ENCODE peak calls at places on chromosomes 2 and 18, in seven cellular contexts. Y is osteoblast, C is heart left ventricle, M is A549, F is colonic mucosa, I is neural progenitor cell, L is psoas muscle. T is an unnamed sample.

GRCh38 chr2:168243061-168243460 is 4.3 kb downstream of the STK39 start:
- DNase-seq in Y (no peak), C (no peak), M (no peak), F (no peak), I (no peak), L (no peak), T (no peak)

GRCh38 chr2:141331127-141331526 is 799.7 kb downstream of the LRP1B start:
- DNase-seq in Y (peak), C (no peak), M (peak), F (no peak), I (no peak), L (no peak), T (no peak)

GRCh38 chr2:230358305-230358704 is 31.3 kb downstream of the SP140L start:
- DNase-seq in Y (no peak), C (no peak), M (no peak), F (no peak), I (no peak), L (no peak), T (no peak)

GRCh38 chr2:154439156-154439555 is 259.3 kb upstream of the KCNJ3 start:
- DNase-seq in Y (no peak), C (no peak), M (no peak), F (no peak), I (no peak), L (no peak), T (no peak)

GRCh38 chr18:79942786-79943607 is 8.5 kb downstream of the SLC66A2 start:
- DNase-seq in Y (no peak), C (no peak), M (no peak), F (peak), I (no peak), L (peak), T (no peak)

GRCh38 chr2:27723372-27724144 is 48.0 kb upstream of the MRPL33 start:
- DNase-seq in Y (peak), C (peak), M (peak), F (peak), I (peak), L (peak), T (no peak)

GRCh38 chr2:109382946-109383345 is 230.8 kb downstream of the SEPTIN10 start:
- DNase-seq in Y (peak), C (peak), M (no peak), F (no peak), I (no peak), L (peak), T (no peak)

GRCh38 chr18:36737321-36737720 is 91.5 kb downstream of the TPGS2 start:
- DNase-seq in Y (no peak), C (no peak), M (no peak), F (no peak), I (no peak), L (no peak), T (peak)

GRCh38 chr2:108215794-108216211 is 24.0 kb upstream of the SULT1C3 start:
- DNase-seq in Y (no peak), C (no peak), M (peak), F (peak), I (peak), L (no peak), T (no peak)

GRCh38 chr2:104523921-104524320 is 330.0 kb upstream of the POU3F3 start:
- DNase-seq in Y (no peak), C (no peak), M (no peak), F (no peak), I (no peak), L (no peak), T (no peak)

GRCh38 chr2:97931118-97931850 is 64.5 kb downstream of the TMEM131 start:
- DNase-seq in Y (no peak), C (no peak), M (no peak), F (no peak), I (no peak), L (no peak), T (no peak)

GRCh38 chr2:97936199-97936598 is 59.5 kb downstream of the TMEM131 start:
- DNase-seq in Y (no peak), C (no peak), M (no peak), F (peak), I (peak), L (peak), T (no peak)

GRCh38 chr2:97931851-97932211 is 63.9 kb downstream of the TMEM131 start:
- DNase-seq in Y (no peak), C (no peak), M (no peak), F (no peak), I (no peak), L (no peak), T (no peak)

GRCh38 chr2:97932975-97933662 is 62.6 kb downstream of the TMEM131 start:
- DNase-seq in Y (no peak), C (no peak), M (no peak), F (no peak), I (no peak), L (no peak), T (no peak)

DNA sequence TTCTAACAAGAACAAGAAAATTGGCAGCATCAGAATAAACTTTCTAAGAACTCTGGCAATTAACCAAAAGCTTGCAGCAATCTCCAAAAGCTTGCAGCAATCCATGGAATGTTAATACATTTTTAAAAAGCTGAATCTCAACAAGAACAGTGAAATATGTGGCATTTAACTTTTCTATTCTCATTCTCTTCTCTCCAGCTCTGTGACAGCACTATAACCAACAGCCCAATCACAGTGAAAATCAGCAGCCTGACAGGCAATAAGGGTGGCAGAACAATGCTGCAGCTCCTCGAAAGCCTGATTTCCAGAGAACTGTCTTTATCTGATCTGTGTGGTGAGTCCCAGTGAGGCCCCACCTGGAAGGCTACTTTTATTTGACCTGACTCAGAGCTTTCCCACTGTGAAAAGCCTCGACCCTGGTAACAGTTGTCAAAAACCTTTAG is 60.0 kb downstream of the TMEM131 start:
- DNase-seq in Y (no peak), C (no peak), M (peak), F (no peak), I (peak), L (no peak), T (no peak)
- H3K27ac ChIP-seq in Y (no peak), C (no peak), M (no peak), F (no peak), I (no peak), L (peak), T (no peak)

DNA sequence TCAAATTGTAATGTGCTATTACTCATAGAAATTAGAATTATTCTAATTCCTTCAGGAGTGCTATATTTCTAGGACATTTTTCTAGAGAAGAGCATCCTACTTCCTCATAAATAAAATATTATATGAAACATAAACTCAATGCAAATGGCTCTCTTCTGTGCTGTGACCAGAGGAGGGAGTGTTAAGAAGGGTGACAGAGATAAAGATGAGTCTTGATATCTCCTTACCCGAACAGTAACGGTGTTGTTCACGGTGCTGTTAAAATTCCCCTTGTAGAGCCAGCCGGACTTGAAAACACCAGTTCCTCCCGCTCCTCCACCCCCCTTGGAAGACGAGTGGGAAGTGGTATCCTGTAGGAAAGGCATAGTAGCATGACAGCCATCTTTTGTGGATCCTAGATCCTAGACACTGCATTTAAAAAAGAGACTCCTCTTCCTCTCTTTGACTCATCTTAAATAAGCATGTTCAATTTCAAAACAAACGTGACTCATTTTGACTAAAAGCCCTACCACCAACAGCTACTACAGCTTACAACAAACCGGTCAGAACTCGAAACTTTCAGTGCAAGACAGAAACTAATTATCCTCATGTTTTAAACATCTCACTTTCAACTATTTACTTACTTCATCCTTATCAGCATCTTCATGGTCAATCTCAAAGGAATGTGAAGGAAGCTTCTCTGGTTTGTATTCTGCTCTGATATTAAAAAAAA is 156.3 kb downstream of the DOCK10 start:
- DNase-seq in Y (no peak), C (no peak), M (peak), F (no peak), I (no peak), L (no peak), T (no peak)
- H3K27ac ChIP-seq in Y (peak), C (no peak), M (peak), F (no peak), I (no peak), L (no peak), T (peak)

GRCh38 chr18:77132369-77133050 is at the start of gene MBP:
- DNase-seq in Y (peak), C (peak), M (peak), F (peak), I (peak), L (peak), T (no peak)
- H3K27ac ChIP-seq in Y (no peak), C (peak), M (peak), F (peak), I (no peak), L (peak), T (peak)

DNA sequence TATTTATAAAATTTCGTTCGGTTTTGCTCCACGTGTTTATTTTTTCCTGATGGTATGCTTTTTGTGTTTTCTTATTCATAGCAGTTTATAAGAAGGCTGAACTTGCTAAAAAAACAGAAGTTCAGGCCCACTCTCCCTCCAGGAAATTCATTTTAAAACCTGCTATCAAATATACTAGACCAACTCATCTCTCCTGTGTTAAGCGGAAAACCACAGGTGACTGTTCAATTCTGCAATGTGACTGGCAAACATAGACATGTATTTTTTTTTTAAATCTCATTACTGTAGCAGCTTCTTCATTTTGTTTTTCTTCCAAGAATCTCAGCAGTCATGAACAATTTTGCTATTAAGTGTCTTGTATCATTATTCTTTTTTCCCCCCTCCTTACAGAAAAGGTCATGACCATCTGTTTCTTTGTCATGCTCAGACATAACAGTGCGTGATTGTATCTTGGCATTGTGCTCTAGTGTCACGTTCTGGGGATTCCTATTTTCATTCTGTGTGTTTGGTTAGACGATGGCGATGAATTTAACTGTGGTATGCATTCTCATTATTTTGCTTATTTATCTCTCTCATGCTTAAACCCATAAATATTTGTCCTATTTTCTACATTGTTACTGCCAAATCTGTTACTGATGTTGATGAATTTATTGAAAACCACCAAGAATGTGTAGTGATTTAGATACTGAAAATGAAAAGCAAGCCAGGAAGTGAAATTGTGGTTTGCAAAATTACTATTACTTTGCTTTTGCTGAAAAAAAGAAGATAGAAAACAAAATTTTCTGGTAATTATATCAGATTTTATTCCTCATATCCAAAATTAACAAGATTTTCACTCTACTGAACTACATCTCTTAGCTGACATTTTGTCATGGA is 74.6 kb upstream of the UNC80 start:
- DNase-seq in Y (no peak), C (no peak), M (no peak), F (no peak), I (no peak), L (no peak), T (no peak)
- H3K27ac ChIP-seq in Y (no peak), C (no peak), M (no peak), F (no peak), I (no peak), L (no peak), T (no peak)

DNA sequence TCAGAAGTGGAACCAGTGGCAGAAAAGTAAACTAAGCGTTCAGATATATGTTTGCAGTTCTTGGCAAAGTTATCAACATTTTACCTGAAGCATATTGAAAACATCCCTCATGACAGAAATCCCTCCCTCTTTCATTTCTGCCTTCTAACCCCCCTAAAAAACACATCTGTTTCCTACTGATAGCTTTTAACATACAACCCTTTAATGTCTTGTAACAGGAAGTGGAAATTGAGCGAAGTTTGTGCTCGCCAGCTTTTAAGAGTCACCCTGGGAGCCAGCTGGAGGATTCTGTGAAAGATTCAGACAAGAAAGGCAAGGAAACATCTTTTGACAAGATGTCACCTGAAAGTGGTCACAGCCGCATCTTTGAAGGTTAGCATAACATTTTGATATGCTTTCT is 247.4 kb downstream of the XIRP2 start:
- DNase-seq in Y (no peak), C (no peak), M (no peak), F (no peak), I (no peak), L (no peak), T (no peak)
- H3K27ac ChIP-seq in Y (no peak), C (no peak), M (no peak), F (no peak), I (no peak), L (peak), T (no peak)

GRCh38 chr2:162007447-162008040 is 66.5 kb downstream of the DPP4 start:
- DNase-seq in Y (no peak), C (no peak), M (no peak), F (no peak), I (no peak), L (no peak), T (no peak)

GRCh38 chr2:162006326-162006725 is 67.7 kb downstream of the DPP4 start:
- DNase-seq in Y (no peak), C (no peak), M (no peak), F (no peak), I (no peak), L (no peak), T (no peak)

GRCh38 chr2:161999331-161999730 is 74.7 kb downstream of the DPP4 start:
- DNase-seq in Y (no peak), C (no peak), M (no peak), F (no peak), I (no peak), L (no peak), T (no peak)

GRCh38 chr2:162000466-162000865 is 73.5 kb downstream of the DPP4 start:
- DNase-seq in Y (no peak), C (no peak), M (no peak), F (no peak), I (no peak), L (no peak), T (no peak)

DNA sequence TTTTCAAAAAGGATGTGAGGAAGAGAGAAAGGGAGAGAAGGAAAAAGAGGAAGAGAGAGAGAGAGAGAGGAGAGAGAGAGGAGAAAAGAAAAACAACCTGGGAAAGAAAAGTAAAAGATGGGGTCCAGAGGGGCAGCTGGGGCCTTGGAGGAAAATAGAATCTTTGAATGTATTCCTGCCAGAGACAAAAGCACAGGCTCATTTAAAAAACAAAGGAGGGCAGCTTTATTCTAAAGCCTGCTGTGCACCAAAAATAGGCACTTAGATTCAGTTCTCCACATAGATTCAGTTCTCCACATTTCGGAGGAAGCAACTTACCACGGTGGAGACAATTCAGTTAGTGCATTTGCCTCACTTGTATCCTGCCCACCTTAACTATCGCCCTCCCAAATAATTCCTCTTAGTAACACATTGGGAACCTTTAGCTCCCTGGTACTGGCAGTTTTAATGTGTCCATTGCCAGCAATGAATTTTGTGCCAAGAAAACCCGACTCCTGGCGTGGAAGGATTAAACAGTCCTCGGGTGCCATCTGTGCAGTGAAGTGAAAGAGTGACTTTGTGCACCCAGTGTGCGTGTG is 71.3 kb downstream of the DPP4 start:
- DNase-seq in Y (no peak), C (no peak), M (no peak), F (no peak), I (peak), L (no peak), T (no peak)
- H3K27ac ChIP-seq in Y (no peak), C (no peak), M (no peak), F (no peak), I (peak), L (no peak), T (no peak)